ENCODE peak calls at places on chromosomes 6 and 20, in four cellular contexts. C is CD8-positive, alpha-beta T cell; M is lower leg skin; O is RWPE1. Z is an unnamed sample.

GRCh38 chr6:40997256-40997957 is 41.6 kb downstream of the UNC5CL start:
- DNase-seq in C (no peak), O (peak), M (no peak), Z (no peak)

GRCh38 chr20:51322164-51322707 is 220.3 kb downstream of the NFATC2 start:
- DNase-seq in O (no peak), C (no peak), M (no peak), Z (no peak)

GRCh38 chr6:156826290-156826955 is 49.2 kb downstream of the ARID1B start:
- DNase-seq in M (no peak), O (no peak), C (no peak), Z (no peak)

GRCh38 chr6:106547556-106547955 is 81.7 kb downstream of the RTN4IP1 start:
- DNase-seq in C (no peak), M (no peak), O (no peak), Z (no peak)

GRCh38 chr6:35139924-35140524 is 1.1 kb downstream of the TCP11 start:
- DNase-seq in O (peak), M (no peak), C (peak), Z (no peak)

GRCh38 chr6:116500969-116501433 is 10.4 kb upstream of the CALHM5 start:
- DNase-seq in C (no peak), M (no peak), O (no peak), Z (no peak)

GRCh38 chr20:50676888-50677287 is 14.5 kb downstream of the RIPOR3 start:
- DNase-seq in M (no peak), C (no peak), O (no peak), Z (no peak)

GRCh38 chr6:149013932-149014331 is 267.1 kb downstream of the UST start:
- DNase-seq in M (no peak), C (no peak), O (no peak), Z (no peak)

GRCh38 chr6:36893976-36894932 is 8.5 kb downstream of the C6orf89 start:
- DNase-seq in M (no peak), O (no peak), C (no peak), Z (no peak)

GRCh38 chr20:62737971-62738881 is 29.6 kb downstream of the NTSR1 start:
- DNase-seq in M (peak), C (no peak), O (no peak), Z (no peak)

GRCh38 chr6:44522871-44523270 is 135.4 kb downstream of the CDC5L start:
- DNase-seq in M (no peak), C (no peak), O (no peak), Z (peak)

GRCh38 chr6:44271914-44272313 is 1.7 kb downstream of the TMEM151B start:
- DNase-seq in C (no peak), O (no peak), M (no peak), Z (no peak)

GRCh38 chr6:75402296-75402695 is 91.3 kb downstream of the FILIP1 start:
- DNase-seq in C (no peak), M (no peak), O (no peak), Z (no peak)

GRCh38 chr6:35777356-35778102 is 1.1 kb downstream of the CLPSL2 start:
- DNase-seq in M (no peak), C (no peak), O (no peak), Z (no peak)

GRCh38 chr6:10266462-10266861 is 148.4 kb downstream of the TFAP2A start:
- DNase-seq in M (no peak), C (no peak), O (no peak), Z (no peak)

GRCh38 chr20:56875052-56875663 is 246.1 kb downstream of the TFAP2C start:
- DNase-seq in M (no peak), C (no peak), O (peak), Z (peak)

GRCh38 chr6:106064103-106064502 is 22.0 kb upstream of the PRDM1 start:
- DNase-seq in C (no peak), M (no peak), O (no peak), Z (no peak)

GRCh38 chr20:64110411-64111068 is 3.2 kb upstream of the NPBWR2 start:
- DNase-seq in O (no peak), M (peak), C (no peak), Z (peak)

GRCh38 chr6:43129434-43130194 is 41.5 kb upstream of the SRF start:
- DNase-seq in C (no peak), M (no peak), O (peak), Z (no peak)

GRCh38 chr6:129501401-129502051 is 208.5 kb downstream of the ARHGAP18 start:
- DNase-seq in C (no peak), M (no peak), O (peak), Z (no peak)

GRCh38 chr20:11011653-11012052 is 337.9 kb upstream of the JAG1 start:
- DNase-seq in M (no peak), C (no peak), O (no peak), Z (no peak)

GRCh38 chr20:34999782-35000181 is 44.1 kb downstream of the MYH7B start:
- DNase-seq in M (no peak), C (no peak), O (no peak), Z (no peak)

GRCh38 chr6:10383312-10384063 is 31.4 kb downstream of the TFAP2A start:
- DNase-seq in M (no peak), O (peak), C (no peak), Z (no peak)

GRCh38 chr6:128412680-128413079 is 107.7 kb downstream of the PTPRK start:
- DNase-seq in O (no peak), M (no peak), C (no peak), Z (no peak)

GRCh38 chr6:146028250-146028789 is 542 bp upstream of the GRM1 start:
- DNase-seq in M (peak), C (peak), O (peak), Z (peak)

GRCh38 chr6:111730835-111731234 is 125.2 kb upstream of the TRAF3IP2 start:
- DNase-seq in O (no peak), M (no peak), C (no peak), Z (no peak)

GRCh38 chr20:37376791-37377190 is 30.9 kb downstream of the SRC start:
- DNase-seq in C (no peak), M (no peak), O (no peak), Z (no peak)

GRCh38 chr6:10030942-10031537 is 383.8 kb downstream of the TFAP2A start:
- DNase-seq in C (no peak), M (no peak), O (peak), Z (no peak)

GRCh38 chr6:139370047-139370706 is 4.3 kb downstream of the CITED2 start:
- DNase-seq in M (no peak), C (no peak), O (no peak), Z (no peak)

GRCh38 chr20:36093804-36094145 is 60.8 kb upstream of the EPB41L1 start:
- DNase-seq in M (no peak), O (no peak), C (no peak), Z (no peak)

GRCh38 chr6:7216941-7217621 is 95.9 kb downstream of the SSR1 start:
- DNase-seq in O (peak), C (no peak), M (peak), Z (no peak)

GRCh38 chr6:26045939-26046368 is 41.3 kb upstream of the HFE start:
- DNase-seq in M (no peak), C (no peak), O (no peak), Z (no peak)

GRCh38 chr6:43774776-43775583 is 5.0 kb downstream of the VEGFA start:
- DNase-seq in O (peak), M (peak), C (peak), Z (no peak)

GRCh38 chr6:20751293-20751946 is 217.2 kb downstream of the CDKAL1 start:
- DNase-seq in C (no peak), M (no peak), O (no peak), Z (no peak)

GRCh38 chr6:145071836-145072235 is 663.5 kb downstream of the EPM2A start:
- DNase-seq in C (no peak), M (no peak), O (peak), Z (no peak)

GRCh38 chr6:132209351-132209750 is 191.9 kb downstream of the MOXD1 start:
- DNase-seq in M (no peak), O (peak), C (no peak), Z (no peak)
- TF ChIP-seq CTCF in M (no peak), O (no peak), C (no peak), Z (no peak)

DNA sequence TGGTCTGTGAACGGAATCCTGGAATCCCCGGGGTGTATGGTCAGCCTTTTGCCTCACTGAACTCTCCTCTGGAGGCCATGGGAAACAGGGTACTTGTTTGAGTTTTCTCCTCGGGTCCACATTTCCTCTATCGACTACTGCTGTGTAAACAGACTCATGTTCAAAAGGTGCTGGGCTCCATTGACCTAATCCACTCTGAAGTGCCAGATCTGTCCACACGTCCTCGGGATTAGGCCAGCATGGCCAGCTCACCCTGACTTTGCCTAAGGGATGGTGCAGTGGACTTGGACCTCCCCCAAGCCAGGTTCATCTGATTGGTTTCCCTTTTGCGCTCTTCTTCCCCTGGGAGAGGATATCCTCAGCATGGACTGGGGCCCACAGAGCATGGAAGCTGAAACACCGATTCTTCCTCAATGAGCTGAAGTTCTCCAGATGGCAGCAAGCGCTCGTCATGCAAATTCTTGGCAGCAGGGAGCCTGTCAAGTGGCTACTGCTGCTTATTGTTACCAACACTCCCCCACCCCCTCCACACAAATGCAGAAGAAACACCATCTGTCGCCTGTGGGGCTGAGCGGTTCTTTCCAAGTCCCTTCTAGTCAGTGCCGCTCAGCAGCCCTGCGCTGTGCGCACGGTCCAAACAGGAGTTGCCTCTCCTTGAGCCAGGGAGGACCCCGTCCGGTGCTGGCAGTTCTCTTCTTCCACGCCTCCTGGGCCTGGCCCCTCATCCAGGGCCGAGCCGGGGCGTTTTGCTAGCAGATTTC is 292.6 kb upstream of the MARCKS start:
- DNase-seq in C (no peak), M (peak), O (no peak), Z (peak)
- TF ChIP-seq CTCF in C (no peak), M (no peak), O (no peak), Z (peak)

GRCh38 chr20:22862645-22863230 is 172.4 kb upstream of the SSTR4 start:
- DNase-seq in M (no peak), O (peak), C (no peak), Z (no peak)
- TF ChIP-seq CTCF in M (no peak), O (no peak), C (no peak), Z (peak)

DNA sequence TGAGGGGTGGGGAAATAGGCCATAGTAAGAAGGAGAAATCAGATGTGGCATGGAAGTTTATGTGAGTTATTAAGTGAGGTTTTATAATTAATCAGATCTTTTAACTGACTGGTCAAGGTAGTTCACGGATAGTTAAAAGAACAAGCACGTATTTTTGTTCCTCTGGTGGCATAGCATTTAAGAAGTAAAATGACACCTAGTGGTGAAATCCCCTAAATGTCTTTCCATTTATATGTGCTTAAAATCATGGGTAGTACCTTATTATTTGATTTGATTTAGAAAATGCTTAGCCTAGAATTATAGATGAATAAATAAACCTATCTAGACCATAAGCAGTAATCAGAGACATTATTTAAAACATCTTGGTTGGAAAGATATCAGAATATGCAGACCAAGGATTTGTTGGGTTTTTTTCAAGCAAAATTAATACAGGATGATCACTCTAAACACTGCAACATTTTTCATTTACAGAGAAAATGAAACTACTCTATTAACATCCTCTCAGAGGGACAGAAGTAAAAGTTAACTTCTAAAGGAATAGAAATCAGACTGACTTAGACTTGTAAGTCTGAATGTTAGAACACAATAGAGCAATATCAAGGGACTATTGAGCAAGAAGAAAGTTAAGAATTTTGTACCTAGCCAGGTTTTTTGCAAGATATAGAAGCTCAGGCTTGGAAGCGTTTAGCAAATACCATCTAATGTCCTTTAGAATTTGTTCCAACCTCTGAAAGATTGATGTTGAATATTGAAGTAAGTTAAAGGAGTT is 81.1 kb downstream of the STXBP5 start:
- DNase-seq in O (peak), M (no peak), C (no peak), Z (no peak)
- TF ChIP-seq CTCF in O (peak), M (no peak), C (peak), Z (peak)

DNA sequence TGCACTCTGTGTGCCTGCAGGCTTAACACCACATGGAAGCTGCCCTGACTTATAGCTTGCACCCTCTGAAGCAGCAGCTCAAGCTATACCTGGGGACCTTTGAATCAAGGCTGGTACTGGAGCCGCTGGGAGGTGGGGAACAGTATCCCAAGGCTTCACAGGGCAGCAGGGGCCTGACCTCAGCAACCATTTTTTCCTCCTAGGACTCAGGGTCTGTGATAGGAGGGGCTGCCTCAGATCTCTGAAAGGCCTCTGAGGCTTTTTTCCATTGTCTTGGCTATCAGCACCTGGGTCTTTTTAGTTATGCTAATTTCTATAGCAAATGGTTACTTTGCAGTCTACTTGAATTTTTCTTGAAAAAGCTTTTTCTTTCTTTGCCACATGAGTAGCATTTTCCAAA is 80.2 kb upstream of the OPRM1 start:
- DNase-seq in C (no peak), O (no peak), M (no peak), Z (no peak)
- TF ChIP-seq CTCF in C (no peak), O (no peak), M (no peak), Z (no peak)

DNA sequence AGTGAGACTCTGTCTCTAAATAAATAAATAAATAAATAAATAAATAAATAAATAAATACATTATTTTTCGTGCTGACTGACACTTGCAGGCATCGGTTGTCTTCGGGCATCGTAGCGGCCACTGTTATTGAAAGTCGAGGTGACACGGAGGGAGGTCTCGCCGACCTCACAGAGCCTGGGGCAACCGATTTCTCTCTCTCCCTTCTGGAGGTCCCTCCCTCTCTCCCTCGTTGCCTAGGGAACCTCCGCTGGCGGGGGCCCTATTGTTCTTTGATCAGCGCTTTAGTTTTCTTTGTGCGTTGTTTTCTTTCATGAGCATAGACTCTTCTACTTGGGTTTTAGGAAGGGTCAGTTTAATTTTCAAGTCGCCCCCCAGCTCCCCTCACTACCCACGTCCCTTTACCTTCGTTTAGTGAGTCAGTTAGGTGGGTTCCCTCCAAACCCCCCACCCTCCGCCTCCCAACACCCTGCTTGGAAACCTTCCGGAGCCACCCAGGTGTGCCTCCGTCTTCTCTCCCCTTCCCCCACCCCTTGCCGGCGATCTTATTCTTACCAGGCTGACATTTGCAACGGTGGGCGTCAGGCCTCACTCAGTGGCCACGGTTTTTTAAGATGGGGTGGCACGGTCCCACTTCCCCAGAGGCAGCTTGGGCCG is 345.3 kb upstream of the DEFB115 start:
- DNase-seq in C (no peak), M (no peak), O (no peak), Z (no peak)
- TF ChIP-seq CTCF in C (no peak), M (no peak), O (no peak), Z (no peak)

DNA sequence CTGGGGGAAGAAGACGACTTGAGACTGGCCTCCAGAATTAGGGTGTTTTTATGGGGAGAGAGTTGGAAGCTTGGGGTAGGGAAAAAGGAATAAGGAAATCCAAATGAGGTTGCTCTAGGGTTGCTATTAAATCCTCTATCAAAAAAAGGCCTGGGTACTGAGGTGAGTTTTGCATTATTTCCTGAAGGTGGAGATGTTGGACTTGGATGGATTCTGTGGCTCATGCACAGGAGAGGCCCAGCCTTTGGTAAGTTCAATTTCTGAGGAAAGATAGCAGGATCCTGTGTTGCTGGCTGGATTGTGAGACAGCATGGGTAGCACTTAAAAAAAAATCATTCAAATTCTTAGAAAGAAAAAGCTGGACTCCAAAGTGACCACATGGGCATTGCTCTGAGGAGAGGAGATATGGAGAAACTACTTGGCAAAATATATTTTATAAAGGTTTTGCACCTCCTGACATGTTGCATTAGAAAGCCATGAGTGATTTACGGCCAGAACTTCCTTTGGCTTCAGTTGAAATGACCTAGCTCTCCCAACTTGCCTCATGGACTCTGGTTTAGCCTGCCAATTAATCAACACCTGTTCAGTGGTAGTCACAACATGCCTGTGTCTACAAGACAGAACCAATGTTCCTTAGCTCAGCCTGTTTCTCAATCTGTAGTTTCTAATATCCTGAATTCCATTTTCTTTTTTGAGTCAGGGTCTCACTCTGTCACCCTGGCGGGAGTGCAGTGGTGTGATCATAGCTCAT is 152.1 kb upstream of the RALGAPA2 start:
- DNase-seq in M (no peak), C (no peak), O (peak), Z (no peak)
- TF ChIP-seq CTCF in M (no peak), C (no peak), O (peak), Z (peak)

Z was measured in osteocyte.